ENCODE peak calls at places on chromosome 9, in ten cellular contexts. Y is foreskin fibroblast; N is hippocampal formation; H is endothelial cell; X is amniotic stem cell; D is BJ; A is WTC11; V is activated naive CD4-positive, alpha-beta T cell treated with Interleukin-2 at 50 U/mL for 16 hours; J is LHCN-M2; T is stimulated activated CD4-positive, alpha-beta T cell treated with anti-CD3 and anti-CD28 coated beads, TNF-alpha, amount 100 ng/mL, for 24 hours. M is an unnamed sample.

GRCh38 chr9:35910613-35911488 is 1.6 kb downstream of the SPAAR start:
- DNase-seq in Y (peak; percentile 83), N (no peak), H (peak; percentile 48), X (no peak), D (no peak), A (no peak), V (peak; percentile 41), J (peak; percentile 79), T (peak; percentile 44), M (peak; percentile 75)

GRCh38 chr9:129919836-129920235 is 84.6 kb downstream of the USP20 start:
- DNase-seq in Y (no peak), N (no peak), H (no peak), X (no peak), D (no peak), A (no peak), V (no peak), J (no peak), T (no peak), M (no peak)

GRCh38 chr9:88852794-88853193 is 138.5 kb upstream of the S1PR3 start:
- DNase-seq in Y (peak; percentile 98), N (no peak), H (no peak), X (peak; percentile 84), D (peak; percentile 86), A (no peak), V (no peak), J (peak; percentile 97), T (no peak), M (no peak)

GRCh38 chr9:98801969-98802371 is 5.5 kb upstream of the GALNT12 start:
- DNase-seq in Y (peak; percentile 34), N (no peak), H (no peak), X (no peak), D (no peak), A (no peak), V (no peak), J (no peak), T (no peak), M (no peak)

GRCh38 chr9:100379862-100380261 is 27.1 kb upstream of the TEX10 start:
- DNase-seq in Y (peak; percentile 65), N (no peak), H (no peak), X (peak; percentile 7), D (peak; percentile 43), A (no peak), V (no peak), J (peak; percentile 89), T (no peak), M (no peak)

GRCh38 chr9:88460583-88461332 is 72.5 kb downstream of the SPIN1 start:
- DNase-seq in Y (no peak), N (no peak), H (no peak), X (no peak), D (no peak), A (no peak), V (no peak), J (peak; percentile 29), T (no peak), M (no peak)

GRCh38 chr9:86354882-86355399 is 731 bp upstream of the TUT7 start:
- DNase-seq in Y (peak; percentile 19), N (no peak), H (no peak), X (no peak), D (no peak), A (no peak), V (no peak), J (peak; percentile 41), T (no peak), M (no peak)

GRCh38 chr9:83266618-83267543 is 203.9 kb upstream of the RASEF start:
- DNase-seq in Y (peak; percentile 79), N (no peak), H (peak; percentile 25), X (no peak), D (no peak), A (no peak), V (no peak), J (peak; percentile 40), T (no peak), M (no peak)

GRCh38 chr9:95313010-95313498 is 4.5 kb downstream of the FANCC start:
- DNase-seq in Y (peak; percentile 79), N (no peak), H (peak; percentile 67), X (no peak), D (no peak), A (peak; percentile 78), V (no peak), J (peak; percentile 43), T (no peak), M (peak; percentile 24)

GRCh38 chr9:107782381-107782780 is 292.8 kb upstream of the KLF4 start:
- DNase-seq in Y (peak; percentile 91), N (no peak), H (no peak), X (no peak), D (peak; percentile 7), A (no peak), V (no peak), J (peak; percentile 64), T (no peak), M (no peak)

GRCh38 chr9:123697686-123698085 is 232.2 kb downstream of the DENND1A start:
- DNase-seq in Y (no peak), N (no peak), H (no peak), X (no peak), D (no peak), A (no peak), V (no peak), J (no peak), T (no peak), M (no peak)

GRCh38 chr9:77785341-77785740 is 137.2 kb upstream of the GNA14 start:
- DNase-seq in Y (no peak), N (no peak), H (no peak), X (no peak), D (no peak), A (no peak), V (no peak), J (no peak), T (no peak), M (no peak)

GRCh38 chr9:97889941-97890557 is 32.3 kb downstream of the TRMO start:
- DNase-seq in Y (peak; percentile 51), N (no peak), H (peak; percentile 71), X (no peak), D (no peak), A (peak; percentile 81), V (peak; percentile 68), J (no peak), T (peak; percentile 60), M (peak; percentile 80)

M was measured in H7.